ENCODE peak calls at places on chromosomes 12 and 14, in ten cellular contexts. X is fibroblast of lung, N is lung, D is epithelial cell of esophagus, K is brain microvascular endothelial cell, V is A549, O is right lobe of liver, T is colonic mucosa, J is lower leg skin, R is dorsolateral prefrontal cortex. H is an unnamed sample.

GRCh38 chr12:24664151-24664550 is 284.8 kb downstream of the BCAT1 start:
- DNase-seq in X (peak; percentile 50), N (no peak), D (peak; percentile 9), K (no peak), V (no peak), O (no peak), T (no peak), J (no peak), R (no peak), H (no peak)

GRCh38 chr12:29692237-29692636 is 91.5 kb downstream of the TMTC1 start:
- DNase-seq in X (no peak), N (no peak), D (no peak), K (no peak), V (no peak), O (no peak), T (no peak), J (no peak), R (no peak), H (no peak)

GRCh38 chr14:71668186-71668912 is 263.9 kb upstream of the RGS6 start:
- DNase-seq in X (peak; percentile 19), N (no peak), D (no peak), K (peak; percentile 62), V (no peak), O (no peak), T (no peak), J (no peak), R (no peak), H (no peak)

GRCh38 chr14:24064091-24064795 is 7.1 kb upstream of the CPNE6 start:
- DNase-seq in X (no peak), N (no peak), D (no peak), K (no peak), V (no peak), O (no peak), T (no peak), J (no peak), R (no peak), H (no peak)

GRCh38 chr14:74882103-74882920 is 596 bp downstream of the DLST start:
- DNase-seq in X (peak; percentile 63), N (peak; percentile 44), D (peak; percentile 85), K (peak; percentile 22), V (peak; percentile 24), O (peak; percentile 63), T (peak; percentile 62), J (peak; percentile 45), R (no peak), H (no peak)

GRCh38 chr12:26614217-26614616 is 218.8 kb downstream of the ITPR2 start:
- DNase-seq in X (peak; percentile 51), N (no peak), D (peak; percentile 49), K (no peak), V (peak; percentile 49), O (no peak), T (peak; percentile 25), J (no peak), R (no peak), H (no peak)

GRCh38 chr14:101776315-101776714 is 14.8 kb downstream of the PPP2R5C start:
- DNase-seq in X (no peak), N (no peak), D (no peak), K (no peak), V (no peak), O (no peak), T (no peak), J (no peak), R (no peak), H (no peak)

GRCh38 chr12:93979189-93979588 is 169.2 kb upstream of the PLXNC1 start:
- DNase-seq in X (peak; percentile 49), N (no peak), D (peak; percentile 52), K (peak; percentile 8), V (peak; percentile 47), O (no peak), T (peak; percentile 36), J (no peak), R (no peak), H (no peak)

GRCh38 chr14:61642246-61642982 is 52.9 kb upstream of the HIF1A start:
- DNase-seq in X (peak; percentile 62), N (no peak), D (peak; percentile 74), K (peak; percentile 15), V (peak; percentile 7), O (no peak), T (peak; percentile 45), J (no peak), R (no peak), H (no peak)

GRCh38 chr12:39846304-39846703 is 226.7 kb upstream of the ABCD2 start:
- DNase-seq in X (no peak), N (no peak), D (no peak), K (no peak), V (no peak), O (no peak), T (no peak), J (no peak), R (no peak), H (no peak)

GRCh38 chr12:23729354-23729753 is 220.1 kb downstream of the SOX5 start:
- DNase-seq in X (no peak), N (no peak), D (peak; percentile 72), K (peak; percentile 12), V (no peak), O (no peak), T (no peak), J (no peak), R (no peak), H (no peak)

GRCh38 chr14:60240139-60240856 is 8.7 kb upstream of the PPM1A start:
- DNase-seq in X (no peak), N (no peak), D (no peak), K (no peak), V (no peak), O (no peak), T (no peak), J (no peak), R (no peak), H (no peak)

GRCh38 chr14:105197274-105197673 is 16.2 kb upstream of the NUDT14 start:
- DNase-seq in X (peak; percentile 17), N (no peak), D (peak; percentile 28), K (no peak), V (peak; percentile 47), O (no peak), T (no peak), J (no peak), R (no peak), H (no peak)

GRCh38 chr14:23068792-23069412 is 11.6 kb upstream of the CDH24 start:
- DNase-seq in X (peak; percentile 95), N (peak; percentile 85), D (peak; percentile 94), K (peak; percentile 87), V (peak; percentile 94), O (no peak), T (peak; percentile 89), J (peak; percentile 83), R (peak; percentile 79), H (peak; percentile 89)

DNA sequence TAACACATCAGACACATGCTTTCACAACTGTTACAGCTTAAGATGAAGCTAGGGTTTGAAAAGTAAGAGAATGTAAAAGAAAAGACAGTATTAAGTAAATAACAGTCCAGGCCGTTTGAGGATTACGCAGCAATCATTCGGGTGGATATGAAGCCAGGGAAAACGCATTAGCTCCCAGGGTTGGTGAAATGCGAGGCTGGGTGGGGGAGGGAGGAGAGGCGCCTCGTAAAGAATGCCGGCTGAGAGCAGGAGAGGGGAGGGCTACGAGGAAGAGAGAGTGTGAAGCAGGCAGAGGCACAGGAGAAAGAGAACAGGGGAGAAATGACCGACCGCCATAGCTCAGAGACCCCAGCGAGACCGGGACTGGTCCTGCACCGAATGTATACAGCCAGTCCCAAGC is 73.0 kb downstream of the IQSEC3 start:
- DNase-seq in X (peak; percentile 1), N (no peak), D (no peak), K (no peak), V (no peak), O (no peak), T (no peak), J (no peak), R (no peak), H (no peak)
- H3K4me3 ChIP-seq in X (no peak overlapping the region), N (no peak overlapping the region), D (no peak overlapping the region), K (no peak overlapping the region), V (no peak overlapping the region), O (no peak overlapping the region), T (no peak overlapping the region), J (no peak overlapping the region), R (peak overlapping the region; percentile 53), H (peak overlapping the region; percentile 41)

GRCh38 chr14:68895304-68895703 is 83.8 kb downstream of the ACTN1 start:
- DNase-seq in X (no peak), N (no peak), D (no peak), K (no peak), V (no peak), O (no peak), T (no peak), J (no peak), R (no peak), H (no peak)

GRCh38 chr14:68897559-68898160 is 81.4 kb downstream of the ACTN1 start:
- DNase-seq in X (no peak), N (no peak), D (no peak), K (no peak), V (no peak), O (no peak), T (no peak), J (no peak), R (no peak), H (no peak)

GRCh38 chr14:68899033-68899603 is 80.0 kb downstream of the ACTN1 start:
- DNase-seq in X (no peak), N (no peak), D (no peak), K (no peak), V (no peak), O (no peak), T (no peak), J (no peak), R (no peak), H (no peak)

GRCh38 chr14:68896132-68896531 is 83.0 kb downstream of the ACTN1 start:
- DNase-seq in X (no peak), N (no peak), D (no peak), K (peak; percentile 28), V (no peak), O (no peak), T (no peak), J (no peak), R (no peak), H (no peak)

GRCh38 chr14:68898248-68899032 is 80.7 kb downstream of the ACTN1 start:
- DNase-seq in X (no peak), N (no peak), D (no peak), K (no peak), V (no peak), O (no peak), T (no peak), J (no peak), R (no peak), H (no peak)
- H3K4me3 ChIP-seq in X (no peak overlapping the region), N (no peak overlapping the region), D (no peak overlapping the region), K (no peak overlapping the region), V (no peak overlapping the region), O (no peak overlapping the region), T (no peak overlapping the region), J (no peak overlapping the region), R (no peak overlapping the region), H (no peak overlapping the region)

DNA sequence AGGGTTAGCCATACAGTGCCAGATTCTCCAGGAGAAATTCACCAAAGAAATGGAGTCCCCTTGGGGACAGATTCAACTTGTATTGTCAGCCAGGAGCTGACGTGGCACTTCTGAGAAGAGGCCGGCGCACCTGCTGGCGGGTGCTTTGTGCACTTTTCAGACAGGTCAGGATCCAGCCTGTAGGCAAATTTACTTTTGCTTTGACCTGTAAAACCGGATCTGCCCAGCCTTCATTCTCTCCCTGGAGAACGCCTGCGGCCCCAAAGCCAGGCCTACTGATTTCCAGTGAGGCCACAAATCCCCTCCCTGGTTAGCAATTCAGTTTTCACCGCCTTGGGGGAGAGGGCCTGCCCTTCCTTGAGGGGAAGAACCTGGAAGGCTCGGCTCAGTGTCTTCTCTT is 17.4 kb downstream of the P2RX4 start:
- DNase-seq in X (no peak), N (peak; percentile 72), D (peak; percentile 75), K (no peak), V (no peak), O (peak; percentile 89), T (peak; percentile 88), J (no peak), R (no peak), H (no peak)
- H3K4me3 ChIP-seq in X (no peak overlapping the region), N (no peak overlapping the region), D (no peak overlapping the region), K (no peak overlapping the region), V (no peak overlapping the region), O (no peak overlapping the region), T (no peak overlapping the region), J (no peak overlapping the region), R (no peak overlapping the region), H (no peak overlapping the region)

GRCh38 chr12:69927145-69927544 is 102.1 kb downstream of the MYRFL start:
- DNase-seq in X (no peak), N (no peak), D (no peak), K (no peak), V (no peak), O (no peak), T (no peak), J (no peak), R (no peak), H (no peak)
- H3K4me3 ChIP-seq in X (no peak overlapping the region), N (no peak overlapping the region), D (no peak overlapping the region), K (no peak overlapping the region), V (no peak overlapping the region), O (no peak overlapping the region), T (no peak overlapping the region), J (no peak overlapping the region), R (no peak overlapping the region), H (no peak overlapping the region)

H was measured in tibial nerve.